ENCODE peak calls at places on chromosomes 13 and 19, in six cellular contexts. G, N, Q, A, Z and S are unnamed samples.
A peak's percentile ranks its signal among the peaks of the same experiment; 100 is the strongest.

GRCh38 chr19:8302734-8303133 is 5.4 kb downstream of the CD320 start:
- DNase-seq in Q (no peak), G (no peak), A (no peak), Z (no peak), N (peak; percentile 13), S (peak; percentile 27)

GRCh38 chr19:17255150-17255621 is 9.4 kb downstream of the USHBP1 start:
- DNase-seq in G (peak; percentile 64), N (no peak), Z (peak; percentile 60), A (no peak), Q (no peak), S (no peak)

GRCh38 chr13:36329355-36329754 is 16.8 kb downstream of the SPART start:
- DNase-seq in Q (no peak), A (no peak), Z (peak; percentile 75), N (no peak), G (no peak), S (no peak)

GRCh38 chr19:14550201-14550754 is 20.9 kb downstream of the TECR start:
- DNase-seq in G (no peak), A (no peak), Z (peak; percentile 11), N (no peak), Q (peak; percentile 92), S (no peak)

GRCh38 chr13:29924482-29924884 is 74.1 kb upstream of the UBL3 start:
- DNase-seq in N (no peak), Z (peak; percentile 20), Q (no peak), G (no peak), A (no peak), S (no peak)

GRCh38 chr13:41463823-41464602 is 6.7 kb downstream of the RGCC start:
- DNase-seq in A (peak; percentile 77), Q (no peak), G (no peak), Z (no peak), N (no peak), S (no peak)

GRCh38 chr19:3538258-3538929 is 580 bp upstream of the TEKTIP1 start:
- DNase-seq in N (no peak), G (no peak), Q (no peak), A (no peak), Z (no peak), S (no peak)

GRCh38 chr13:98105929-98106336 is 37.0 kb upstream of the FARP1 start:
- DNase-seq in Z (peak; percentile 75), G (no peak), N (no peak), A (no peak), Q (no peak), S (peak; percentile 36)

GRCh38 chr13:45615501-45616101 is at the start of gene ERICH6B:
- DNase-seq in G (peak; percentile 87), A (no peak), N (no peak), Q (no peak), Z (peak; percentile 62), S (peak; percentile 30)

GRCh38 chr19:15138427-15138826 is 31.2 kb downstream of the SYDE1 start:
- DNase-seq in Z (no peak), N (no peak), A (no peak), Q (no peak), G (no peak), S (no peak)

GRCh38 chr13:101785858-101786257 is 333.4 kb downstream of the ITGBL1 start:
- DNase-seq in N (no peak), G (peak; percentile 85), Z (no peak), A (peak; percentile 1), Q (no peak), S (peak; percentile 36)

GRCh38 chr13:73059460-73060250 is 850 bp downstream of the KLF5 start:
- DNase-seq in Z (no peak), Q (peak; percentile 64), A (peak; percentile 20), N (peak; percentile 38), G (peak; percentile 91), S (peak; percentile 26)

GRCh38 chr13:85541476-85541875 is 257.7 kb downstream of the SLITRK6 start:
- DNase-seq in G (no peak), Q (no peak), A (peak; percentile 22), N (no peak), Z (no peak), S (no peak)

GRCh38 chr19:17123041-17123440 is 47.5 kb downstream of the MYO9B start:
- DNase-seq in G (no peak), A (no peak), Z (no peak), Q (no peak), N (no peak), S (no peak)

DNA sequence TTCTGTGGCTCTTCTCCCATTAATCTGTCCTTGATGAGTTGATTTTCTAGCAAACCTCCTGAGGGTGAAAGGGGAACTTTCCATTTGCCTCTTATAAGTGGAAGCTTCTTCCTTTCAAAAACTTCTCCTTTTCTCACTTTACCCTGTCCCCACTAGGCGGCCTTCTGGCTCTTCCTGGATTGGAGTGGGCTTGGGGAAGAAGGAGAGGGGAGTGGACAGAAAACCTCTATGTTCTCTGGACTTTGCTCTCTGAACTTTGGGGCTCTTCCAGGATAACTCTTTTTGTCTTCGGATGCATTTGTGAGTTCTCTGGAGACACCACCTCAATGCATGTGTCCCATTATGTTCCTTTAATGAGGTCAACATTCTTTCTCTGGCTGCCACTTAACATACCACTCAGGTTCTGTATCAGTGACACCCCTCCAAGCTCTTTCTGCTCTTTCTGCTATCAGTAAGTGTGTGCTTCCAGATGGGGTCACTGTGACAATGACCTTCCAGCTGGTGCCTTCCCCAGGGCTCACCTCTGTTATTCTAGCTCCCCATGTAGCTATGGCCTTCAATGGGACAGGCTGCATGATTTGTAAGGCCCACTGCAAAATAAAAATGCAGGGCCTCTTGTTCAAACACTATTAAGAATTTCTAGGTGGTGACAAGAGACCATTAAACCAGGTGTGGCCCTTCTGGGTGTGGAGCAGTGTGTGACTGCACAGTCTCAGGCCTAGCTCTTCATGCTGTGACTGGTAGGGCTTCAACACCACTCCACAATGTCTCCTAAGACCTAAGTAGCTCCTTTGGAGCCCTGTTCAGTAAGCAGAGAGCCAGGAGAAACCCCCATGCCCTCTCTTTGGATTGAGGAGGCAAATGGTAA is 389.2 kb downstream of the EFNB2 start:
- DNase-seq in N (no peak), Q (no peak), G (peak; percentile 55), A (no peak), Z (no peak), S (peak; percentile 32)
- TF ChIP-seq CTCF in N (no peak), Q (no peak), G (peak; percentile 73), A (no peak), Z (no peak), S (peak; percentile 40)

GRCh38 chr19:18999896-19000620 is 33.3 kb downstream of the SUGP2 start:
- DNase-seq in Q (no peak), Z (peak; percentile 14), N (no peak), G (peak; percentile 64), A (no peak), S (peak; percentile 52)
- TF ChIP-seq CTCF in Q (no peak), Z (peak; percentile 30), N (no peak), G (peak; percentile 63), A (peak; percentile 25), S (peak; percentile 24)

GRCh38 chr19:6788896-6789295 is 16.4 kb downstream of the VAV1 start:
- DNase-seq in G (no peak), N (no peak), A (no peak), Z (no peak), Q (no peak), S (peak; percentile 11)
- TF ChIP-seq CTCF in G (no peak), N (no peak), A (no peak), Z (no peak), Q (no peak), S (no peak)

GRCh38 chr19:4867534-4868285 is at the start of gene PLIN3:
- DNase-seq in G (peak; percentile 99), Q (peak; percentile 97), A (peak; percentile 95), N (peak; percentile 90), Z (peak; percentile 98), S (peak; percentile 91)
- TF ChIP-seq CTCF in G (no peak), Q (no peak), A (no peak), N (no peak), Z (no peak), S (no peak)

GRCh38 chr13:31234729-31235128 is 35.0 kb downstream of the B3GLCT start:
- DNase-seq in Q (no peak), N (no peak), A (peak; percentile 27), Z (peak; percentile 18), G (peak; percentile 65), S (peak; percentile 22)
- TF ChIP-seq CTCF in Q (no peak), N (no peak), A (peak; percentile 45), Z (peak; percentile 41), G (peak; percentile 68), S (no peak)

DNA sequence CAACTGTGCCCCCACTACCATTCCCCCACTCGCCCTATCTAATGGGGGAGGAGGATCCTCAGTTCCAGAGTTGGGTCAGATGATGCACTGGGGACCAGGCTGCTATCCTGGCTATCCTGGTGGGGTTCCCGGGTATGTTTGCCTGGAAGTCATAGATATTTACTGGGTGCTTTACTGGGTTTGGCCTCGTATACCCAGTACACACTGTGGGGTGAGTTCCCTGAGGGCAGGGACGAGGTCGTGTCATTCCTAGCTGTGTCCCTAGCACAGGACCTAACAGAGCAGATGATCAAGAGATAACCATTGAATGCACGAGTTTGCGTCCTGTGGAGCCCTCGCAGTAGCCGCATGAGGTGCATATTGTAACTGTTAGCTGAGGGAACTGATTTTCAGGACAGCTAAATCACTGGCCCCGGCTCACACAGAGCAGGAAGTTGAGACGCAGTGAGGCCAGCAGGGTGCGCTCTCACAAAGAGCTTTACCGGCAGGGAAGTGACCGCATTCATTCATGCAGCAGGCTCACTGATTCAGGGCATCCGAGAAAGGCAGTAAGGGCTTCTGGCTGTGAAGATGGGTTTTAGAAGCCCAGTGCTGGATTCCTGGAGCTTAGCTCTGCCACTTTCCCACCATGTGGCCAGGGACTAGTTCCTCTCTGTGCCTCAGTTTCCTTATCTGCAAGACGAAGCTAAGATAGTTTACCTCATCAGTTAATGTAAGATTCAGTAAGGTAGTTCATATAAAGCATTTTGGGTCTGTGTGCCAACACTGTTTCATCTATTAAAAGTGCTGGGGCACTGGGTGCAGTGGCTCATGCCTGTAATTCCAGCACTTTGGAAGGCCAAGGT is 6.0 kb downstream of the RUVBL2 start:
- DNase-seq in N (peak; percentile 41), Q (no peak), G (peak; percentile 95), Z (peak; percentile 80), A (peak; percentile 78), S (peak; percentile 67)
- TF ChIP-seq CTCF in N (no peak), Q (peak; percentile 30), G (peak; percentile 91), Z (peak; percentile 83), A (peak; percentile 86), S (peak; percentile 62)

DNA sequence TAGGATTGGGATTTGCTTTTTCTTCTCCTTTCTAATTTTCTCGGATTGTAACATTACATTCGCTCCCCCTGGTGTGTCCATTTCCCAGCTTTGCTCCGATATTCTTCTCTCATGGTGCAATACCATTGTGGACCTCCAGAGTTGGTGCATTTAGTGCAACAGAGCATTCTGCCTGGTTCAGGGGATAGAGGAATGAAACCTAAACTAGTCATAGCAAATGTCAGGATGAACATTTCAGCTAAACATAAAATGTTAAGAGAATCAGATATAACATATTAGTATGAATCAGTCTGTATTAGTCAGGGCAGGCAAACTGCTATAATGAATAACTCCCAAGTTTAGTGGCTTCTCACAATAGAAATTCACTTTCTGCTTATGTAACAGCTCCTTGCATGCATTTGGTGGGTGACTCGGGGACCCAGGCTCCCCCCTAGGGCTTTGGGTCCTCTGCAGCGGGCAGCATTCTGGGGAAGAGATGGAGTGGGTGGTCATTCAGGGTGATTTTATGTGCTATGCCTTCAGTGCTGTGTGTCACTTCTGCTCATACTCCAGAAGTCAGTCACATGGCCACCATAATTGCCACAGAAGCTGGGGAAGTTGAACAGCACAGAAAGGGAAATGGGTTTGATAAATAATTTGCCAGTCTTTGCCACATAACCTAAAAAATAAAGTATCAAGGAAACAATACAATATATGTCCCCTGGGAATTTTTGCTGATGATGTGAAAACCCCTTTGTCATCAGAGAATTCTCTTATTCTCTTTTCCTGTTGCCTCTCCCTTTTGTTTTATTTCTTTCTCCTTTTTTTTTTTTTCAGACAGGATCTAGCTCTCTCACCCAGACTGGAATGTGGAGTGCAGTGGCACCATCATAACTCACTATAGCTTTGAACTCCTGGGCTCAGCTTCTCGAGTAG is 111.0 kb downstream of the HSPH1 start:
- DNase-seq in A (no peak), G (peak; percentile 35), Q (no peak), Z (peak; percentile 37), N (no peak), S (no peak)
- TF ChIP-seq CTCF in A (peak; percentile 34), G (peak; percentile 57), Q (no peak), Z (peak; percentile 36), N (no peak), S (peak; percentile 22)

GRCh38 chr13:88068975-88069374 is 397.8 kb downstream of the SLITRK5 start:
- DNase-seq in Q (no peak), G (peak; percentile 90), A (peak; percentile 22), Z (no peak), N (no peak), S (peak; percentile 40)
- TF ChIP-seq CTCF in Q (no peak), G (peak; percentile 74), A (peak; percentile 69), Z (no peak), N (no peak), S (peak; percentile 45)